ENCODE peak calls at places on chromosomes 1 and 21, in eight cellular contexts. P is dorsolateral prefrontal cortex, A is fibroblast of lung, H is foreskin fibroblast, N is pancreas, K is HFF-Myc, V is fibroblast of mammary gland, U is AG09309. X is an unnamed sample.

GRCh38 chr1:9676815-9677393 is 25.4 kb downstream of the PIK3CD start:
- DNase-seq in P (no peak), A (no peak), N (no peak), U (no peak), H (no peak), V (no peak), K (no peak), X (no peak)

GRCh38 chr1:195908121-195908520 is 700.1 kb downstream of the KCNT2 start:
- DNase-seq in P (no peak), H (peak; percentile 23), U (no peak), K (no peak), A (peak; percentile 58), V (peak; percentile 5), N (no peak), X (no peak)

GRCh38 chr1:244011251-244011650 is 39.8 kb upstream of the ZBTB18 start:
- DNase-seq in V (peak; percentile 14), A (peak; percentile 61), H (no peak), U (no peak), K (no peak), N (no peak), P (no peak), X (no peak)

GRCh38 chr1:39847940-39848339 is 35.4 kb downstream of the TRIT1 start:
- DNase-seq in K (no peak), V (no peak), A (no peak), H (no peak), U (no peak), P (no peak), N (no peak), X (no peak)

GRCh38 chr1:236854602-236854978 is 59.5 kb downstream of the MTR start:
- DNase-seq in H (peak; percentile 41), P (no peak), A (no peak), U (peak; percentile 60), K (no peak), V (peak; percentile 40), N (no peak), X (no peak)

GRCh38 chr1:173823776-173824314 is 628 bp upstream of the DARS2 start:
- DNase-seq in P (no peak), V (peak; percentile 60), A (no peak), K (no peak), U (no peak), N (no peak), H (peak; percentile 11), X (no peak)

GRCh38 chr1:15283500-15283899 is 36.5 kb downstream of the FHAD1 start:
- DNase-seq in K (no peak), V (peak; percentile 16), U (peak; percentile 18), P (no peak), H (no peak), A (no peak), N (peak; percentile 36), X (no peak)

GRCh38 chr1:31704261-31705079 is 653 bp upstream of the COL16A1 start:
- DNase-seq in P (no peak), U (no peak), H (peak; percentile 46), V (peak; percentile 92), N (peak; percentile 71), A (peak; percentile 90), K (peak; percentile 81), X (no peak)

GRCh38 chr1:72648465-72648864 is 366.1 kb upstream of the NEGR1 start:
- DNase-seq in P (no peak), N (no peak), H (no peak), K (no peak), U (no peak), V (no peak), A (no peak), X (no peak)

GRCh38 chr1:199083680-199084079 is 444.8 kb downstream of the PTPRC start:
- DNase-seq in N (no peak), H (peak; percentile 23), A (peak; percentile 65), U (peak; percentile 2), V (peak; percentile 11), P (peak; percentile 53), K (no peak), X (no peak)

GRCh38 chr21:17726047-17726446 is 93.1 kb downstream of the C21orf91 start:
- DNase-seq in A (no peak), U (no peak), H (no peak), V (peak; percentile 2), N (no peak), K (peak; percentile 2), P (no peak), X (no peak)

GRCh38 chr1:245771521-245772281 is 616.9 kb downstream of the KIF26B start:
- DNase-seq in H (peak; percentile 96), A (peak; percentile 95), K (peak; percentile 56), N (no peak), V (peak; percentile 99), U (peak; percentile 88), P (no peak), X (no peak)

GRCh38 chr1:220272047-220272840 is at the start of gene RAB3GAP2:
- DNase-seq in H (peak; percentile 90), P (peak; percentile 89), N (peak; percentile 97), V (peak; percentile 92), K (peak; percentile 85), U (peak; percentile 61), A (peak; percentile 93), X (peak; percentile 97)

GRCh38 chr1:116726872-116727271 is 27.4 kb upstream of the CD2 start:
- DNase-seq in V (no peak), K (no peak), U (no peak), A (no peak), P (no peak), N (no peak), H (no peak), X (no peak)

GRCh38 chr1:204282801-204283200 is 69.0 kb upstream of the GOLT1A start:
- DNase-seq in P (no peak), H (no peak), U (no peak), K (no peak), A (peak; percentile 57), V (no peak), N (no peak), X (no peak)
- H3K4me3 ChIP-seq in P (no peak overlapping the region), H (no peak overlapping the region), U (no peak overlapping the region), K (no peak overlapping the region), A (no peak overlapping the region), V (no peak overlapping the region), N (no peak overlapping the region), X (no peak overlapping the region)

DNA sequence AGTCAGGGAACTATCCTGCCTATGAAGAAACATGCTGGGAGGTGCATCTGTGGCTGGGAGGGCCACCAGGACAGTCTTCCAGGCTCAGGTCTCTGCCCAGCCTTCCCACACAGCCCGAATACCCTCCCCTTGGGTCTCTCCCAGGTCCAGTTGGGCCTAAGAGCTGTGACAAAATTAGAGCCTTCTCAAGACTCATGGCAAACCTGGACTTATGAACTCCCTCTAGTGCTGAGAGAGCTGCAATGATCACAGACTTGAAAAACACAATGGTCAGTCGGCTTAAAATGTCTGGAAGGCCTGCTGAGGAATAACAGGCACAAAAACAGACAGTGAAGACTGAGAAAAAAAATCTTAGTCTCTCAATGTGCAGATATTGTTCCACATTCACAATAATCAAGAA is 325.1 kb downstream of the BRINP2 start:
- DNase-seq in P (no peak), V (peak; percentile 30), A (no peak), H (no peak), N (no peak), U (no peak), K (no peak), X (no peak)
- TF ChIP-seq CTCF in P (no peak), V (peak; percentile 31), A (no peak), H (no peak), N (no peak), U (no peak), K (no peak), X (no peak)

GRCh38 chr1:94434339-94435092 is 16.3 kb downstream of the ABCD3 start:
- DNase-seq in P (no peak), K (no peak), N (no peak), H (no peak), A (peak; percentile 45), V (peak; percentile 48), U (no peak), X (no peak)
- H3K4me3 ChIP-seq in P (no peak overlapping the region), K (no peak overlapping the region), N (no peak overlapping the region), H (no peak overlapping the region), A (no peak overlapping the region), V (no peak overlapping the region), U (no peak overlapping the region), X (no peak overlapping the region)

DNA sequence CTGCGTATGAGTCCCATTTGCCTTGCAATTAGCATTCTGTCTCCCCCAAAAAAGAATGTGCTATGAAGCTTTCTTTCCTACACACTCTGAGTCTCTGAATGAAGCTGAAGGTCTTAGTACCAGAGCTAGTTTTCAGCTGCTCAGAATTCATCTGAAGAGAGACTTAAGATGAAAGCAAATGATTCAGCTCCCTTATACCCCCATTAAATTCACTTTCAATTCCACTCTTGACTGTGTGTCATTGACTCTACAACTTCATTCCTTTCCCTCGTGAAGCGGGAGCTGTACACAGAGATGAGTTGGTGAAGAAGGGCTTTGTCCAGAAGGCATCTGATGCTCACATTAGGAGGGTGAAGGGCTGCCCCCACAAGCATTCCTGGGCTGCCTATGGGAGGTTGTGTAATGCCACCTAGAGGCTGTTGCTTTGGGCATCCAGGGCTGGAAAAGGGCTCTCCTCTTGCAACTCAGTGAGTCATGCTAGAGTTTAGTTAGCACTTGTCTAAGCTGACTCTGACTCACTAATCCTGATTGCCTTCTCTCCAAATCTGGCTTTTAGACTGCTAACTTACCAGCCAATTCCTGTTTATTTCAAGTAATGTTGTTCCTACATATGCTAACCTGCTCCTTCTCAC is 1.8 kb downstream of the SPRR1B start:
- DNase-seq in V (peak; percentile 66), U (no peak), H (peak; percentile 0), A (peak; percentile 17), N (no peak), K (no peak), P (no peak), X (no peak)
- TF ChIP-seq CTCF in V (peak; percentile 22), U (no peak), H (no peak), A (peak; percentile 19), N (no peak), K (no peak), P (no peak), X (no peak)

GRCh38 chr1:65363484-65363883 is 54.1 kb downstream of the DNAJC6 start:
- DNase-seq in A (no peak), P (no peak), K (no peak), U (no peak), V (no peak), H (no peak), N (no peak), X (no peak)
- H3K4me3 ChIP-seq in A (no peak overlapping the region), P (no peak overlapping the region), K (no peak overlapping the region), U (no peak overlapping the region), V (no peak overlapping the region), H (no peak overlapping the region), N (no peak overlapping the region), X (no peak overlapping the region)

GRCh38 chr1:216632980-216633379 is 90.2 kb downstream of the ESRRG start:
- DNase-seq in A (no peak), H (no peak), N (no peak), P (no peak), K (no peak), V (no peak), U (no peak), X (no peak)
- TF ChIP-seq CTCF in A (no peak), H (no peak), N (no peak), P (no peak), K (no peak), V (no peak), U (no peak), X (no peak)